ENCODE peak calls at places on chromosomes 3 and 15, in seven cellular contexts. One of them, this sample, is unnamed.

GRCh38 chr15:39301589-39301999 is 279.3 kb upstream of the THBS1 start:
- DNase-seq in kidney: no peak
- DNase-seq in fibroblast of pulmonary artery: peak
- DNase-seq in heart right ventricle: no peak
- DNase-seq in central memory CD4-positive, alpha-beta T cell: no peak
- DNase-seq in Kasumi-1: no peak
- DNase-seq in AG04449: peak
- DNase-seq in this sample: no peak

GRCh38 chr3:138776961-138777360 is 57.8 kb downstream of the PIK3CB start:
- DNase-seq in AG04449: no peak
- DNase-seq in Kasumi-1: no peak
- DNase-seq in kidney: no peak
- DNase-seq in central memory CD4-positive, alpha-beta T cell: no peak
- DNase-seq in fibroblast of pulmonary artery: no peak
- DNase-seq in heart right ventricle: no peak
- DNase-seq in this sample: no peak

GRCh38 chr3:99966657-99967420 is 147.5 kb downstream of the FILIP1L start:
- DNase-seq in heart right ventricle: no peak
- DNase-seq in central memory CD4-positive, alpha-beta T cell: no peak
- DNase-seq in Kasumi-1: no peak
- DNase-seq in kidney: no peak
- DNase-seq in fibroblast of pulmonary artery: peak
- DNase-seq in AG04449: no peak
- DNase-seq in this sample: no peak

GRCh38 chr3:191414286-191414685 is 46.7 kb upstream of the PYDC2 start:
- DNase-seq in heart right ventricle: no peak
- DNase-seq in kidney: no peak
- DNase-seq in Kasumi-1: no peak
- DNase-seq in fibroblast of pulmonary artery: no peak
- DNase-seq in central memory CD4-positive, alpha-beta T cell: no peak
- DNase-seq in AG04449: no peak
- DNase-seq in this sample: no peak

GRCh38 chr15:69526086-69526485 is 73.5 kb downstream of the RPLP1 start:
- DNase-seq in central memory CD4-positive, alpha-beta T cell: no peak
- DNase-seq in AG04449: no peak
- DNase-seq in fibroblast of pulmonary artery: no peak
- DNase-seq in kidney: no peak
- DNase-seq in heart right ventricle: no peak
- DNase-seq in Kasumi-1: no peak
- DNase-seq in this sample: no peak

GRCh38 chr3:150312018-150312657 is 96.0 kb upstream of the TSC22D2 start:
- DNase-seq in central memory CD4-positive, alpha-beta T cell: no peak
- DNase-seq in fibroblast of pulmonary artery: no peak
- DNase-seq in kidney: no peak
- DNase-seq in AG04449: no peak
- DNase-seq in heart right ventricle: no peak
- DNase-seq in Kasumi-1: no peak
- DNase-seq in this sample: no peak

GRCh38 chr3:126003447-126004190 is 34.6 kb downstream of the ROPN1B start:
- DNase-seq in heart right ventricle: no peak
- DNase-seq in kidney: no peak
- DNase-seq in Kasumi-1: no peak
- DNase-seq in central memory CD4-positive, alpha-beta T cell: no peak
- DNase-seq in AG04449: no peak
- DNase-seq in fibroblast of pulmonary artery: no peak
- DNase-seq in this sample: no peak

GRCh38 chr3:119856695-119857094 is 74.8 kb downstream of the NR1I2 start:
- DNase-seq in fibroblast of pulmonary artery: no peak
- DNase-seq in Kasumi-1: no peak
- DNase-seq in central memory CD4-positive, alpha-beta T cell: no peak
- DNase-seq in kidney: no peak
- DNase-seq in AG04449: no peak
- DNase-seq in heart right ventricle: no peak
- DNase-seq in this sample: no peak

GRCh38 chr15:70597056-70597603 is 166.2 kb downstream of the UACA start:
- DNase-seq in central memory CD4-positive, alpha-beta T cell: no peak
- DNase-seq in heart right ventricle: no peak
- DNase-seq in Kasumi-1: no peak
- DNase-seq in fibroblast of pulmonary artery: peak
- DNase-seq in kidney: no peak
- DNase-seq in AG04449: no peak
- DNase-seq in this sample: no peak

GRCh38 chr3:196193037-196193737 is 18.0 kb downstream of the ZDHHC19 start:
- DNase-seq in AG04449: no peak
- DNase-seq in Kasumi-1: no peak
- DNase-seq in central memory CD4-positive, alpha-beta T cell: no peak
- DNase-seq in fibroblast of pulmonary artery: no peak
- DNase-seq in kidney: peak
- DNase-seq in heart right ventricle: no peak
- DNase-seq in this sample: no peak

GRCh38 chr15:42144841-42145375 is 11.5 kb downstream of the PLA2G4F start:
- DNase-seq in heart right ventricle: no peak
- DNase-seq in central memory CD4-positive, alpha-beta T cell: no peak
- DNase-seq in fibroblast of pulmonary artery: no peak
- DNase-seq in Kasumi-1: no peak
- DNase-seq in kidney: peak
- DNase-seq in AG04449: no peak
- DNase-seq in this sample: no peak

GRCh38 chr3:79247367-79248103 is 520.3 kb downstream of the ROBO1 start:
- DNase-seq in heart right ventricle: peak
- DNase-seq in AG04449: no peak
- DNase-seq in fibroblast of pulmonary artery: peak
- DNase-seq in kidney: no peak
- DNase-seq in central memory CD4-positive, alpha-beta T cell: no peak
- DNase-seq in Kasumi-1: no peak
- DNase-seq in this sample: no peak

GRCh38 chr3:171320721-171321120 is 139.5 kb downstream of the TNIK start:
- DNase-seq in AG04449: no peak
- DNase-seq in heart right ventricle: peak
- DNase-seq in fibroblast of pulmonary artery: peak
- DNase-seq in kidney: no peak
- DNase-seq in central memory CD4-positive, alpha-beta T cell: no peak
- DNase-seq in Kasumi-1: no peak
- DNase-seq in this sample: no peak

GRCh38 chr15:32879980-32880379 is 162.2 kb downstream of the GREM1 start:
- DNase-seq in central memory CD4-positive, alpha-beta T cell: no peak
- DNase-seq in AG04449: no peak
- DNase-seq in Kasumi-1: no peak
- DNase-seq in fibroblast of pulmonary artery: no peak
- DNase-seq in kidney: no peak
- DNase-seq in heart right ventricle: no peak
- DNase-seq in this sample: no peak

GRCh38 chr3:54863366-54863765 is 64.5 kb downstream of the LRTM1 start:
- DNase-seq in AG04449: no peak
- DNase-seq in central memory CD4-positive, alpha-beta T cell: no peak
- DNase-seq in kidney: no peak
- DNase-seq in Kasumi-1: no peak
- DNase-seq in heart right ventricle: no peak
- DNase-seq in fibroblast of pulmonary artery: no peak
- DNase-seq in this sample: no peak

GRCh38 chr3:151393961-151394360 is 9.4 kb upstream of the P2RY12 start:
- DNase-seq in fibroblast of pulmonary artery: no peak
- DNase-seq in Kasumi-1: no peak
- DNase-seq in kidney: no peak
- DNase-seq in heart right ventricle: no peak
- DNase-seq in AG04449: no peak
- DNase-seq in central memory CD4-positive, alpha-beta T cell: no peak
- DNase-seq in this sample: no peak

GRCh38 chr15:68809517-68809916 is 11.2 kb downstream of the ANP32A start:
- DNase-seq in AG04449: no peak
- DNase-seq in central memory CD4-positive, alpha-beta T cell: no peak
- DNase-seq in Kasumi-1: no peak
- DNase-seq in heart right ventricle: no peak
- DNase-seq in fibroblast of pulmonary artery: no peak
- DNase-seq in kidney: no peak
- DNase-seq in this sample: no peak

GRCh38 chr3:124584552-124585391 is 145.5 kb upstream of the UMPS start:
- DNase-seq in fibroblast of pulmonary artery: peak
- DNase-seq in AG04449: no peak
- DNase-seq in Kasumi-1: no peak
- DNase-seq in central memory CD4-positive, alpha-beta T cell: peak
- DNase-seq in kidney: peak
- DNase-seq in heart right ventricle: peak
- DNase-seq in this sample: peak

GRCh38 chr3:119322021-119322522 is 27.9 kb downstream of the ARHGAP31 start:
- DNase-seq in fibroblast of pulmonary artery: peak
- DNase-seq in AG04449: no peak
- DNase-seq in kidney: no peak
- DNase-seq in central memory CD4-positive, alpha-beta T cell: no peak
- DNase-seq in heart right ventricle: no peak
- DNase-seq in Kasumi-1: peak
- DNase-seq in this sample: no peak

GRCh38 chr3:58104712-58105111 is 96.5 kb downstream of the FLNB start:
- DNase-seq in kidney: no peak
- DNase-seq in Kasumi-1: no peak
- DNase-seq in central memory CD4-positive, alpha-beta T cell: no peak
- DNase-seq in AG04449: no peak
- DNase-seq in heart right ventricle: no peak
- DNase-seq in fibroblast of pulmonary artery: no peak
- DNase-seq in this sample: no peak

GRCh38 chr15:64694816-64695215 is 80.6 kb downstream of the RBPMS2 start:
- DNase-seq in kidney: no peak
- DNase-seq in heart right ventricle: no peak
- DNase-seq in Kasumi-1: no peak
- DNase-seq in AG04449: no peak
- DNase-seq in fibroblast of pulmonary artery: no peak
- DNase-seq in central memory CD4-positive, alpha-beta T cell: no peak
- DNase-seq in this sample: no peak

GRCh38 chr3:187025656-187026320 is 95.5 kb downstream of the ST6GAL1 start:
- DNase-seq in kidney: no peak
- DNase-seq in central memory CD4-positive, alpha-beta T cell: no peak
- DNase-seq in Kasumi-1: no peak
- DNase-seq in AG04449: no peak
- DNase-seq in heart right ventricle: no peak
- DNase-seq in fibroblast of pulmonary artery: no peak
- DNase-seq in this sample: no peak

GRCh38 chr15:58200739-58201138 is 62.6 kb downstream of the AQP9 start:
- DNase-seq in fibroblast of pulmonary artery: no peak
- DNase-seq in kidney: no peak
- DNase-seq in Kasumi-1: no peak
- DNase-seq in central memory CD4-positive, alpha-beta T cell: no peak
- DNase-seq in heart right ventricle: no peak
- DNase-seq in AG04449: no peak
- DNase-seq in this sample: no peak

GRCh38 chr3:106508331-106508893 is 639.6 kb upstream of the CBLB start:
- DNase-seq in kidney: no peak
- DNase-seq in Kasumi-1: no peak
- DNase-seq in AG04449: no peak
- DNase-seq in heart right ventricle: no peak
- DNase-seq in fibroblast of pulmonary artery: no peak
- DNase-seq in central memory CD4-positive, alpha-beta T cell: no peak
- DNase-seq in this sample: no peak

This sample was measured in NCI-H748 treated with DMSO at 0.1 percent for 48 hours.